ENCODE peak calls at places on chromosomes 6 and 20, in ten cellular contexts. One of them, this sample, is unnamed.
A peak's percentile ranks its signal among the peaks of the same experiment; 100 is the strongest.

GRCh38 chr6:22364314-22364713 is 67.5 kb upstream of the PRL start:
- DNase-seq in HEK293T: no peak
- DNase-seq in EH: peak; percentile 49
- DNase-seq in activated gamma-delta T cell treated with Interleukin-2 at 50 U/mL for 16 hours: no peak
- DNase-seq in H54: no peak
- DNase-seq in stimulated activated CD4-positive, alpha-beta T cell treated with anti-CD3 and anti-CD28 coated beads, TNF-alpha, amount 100 ng/mL, for 24 hours: no peak
- DNase-seq in EL: peak; percentile 4
- DNase-seq in caudate nucleus: no peak
- DNase-seq in progenitor cell of endocrine pancreas: no peak
- DNase-seq in tibial artery: no peak
- DNase-seq in this sample: no peak

GRCh38 chr6:82337688-82338257 is 25.8 kb upstream of the TPBG start:
- DNase-seq in HEK293T: no peak
- DNase-seq in EH: no peak
- DNase-seq in activated gamma-delta T cell treated with Interleukin-2 at 50 U/mL for 16 hours: no peak
- DNase-seq in H54: no peak
- DNase-seq in stimulated activated CD4-positive, alpha-beta T cell treated with anti-CD3 and anti-CD28 coated beads, TNF-alpha, amount 100 ng/mL, for 24 hours: no peak
- DNase-seq in EL: no peak
- DNase-seq in caudate nucleus: no peak
- DNase-seq in progenitor cell of endocrine pancreas: no peak
- DNase-seq in tibial artery: no peak
- DNase-seq in this sample: no peak

GRCh38 chr6:134047124-134047523 is 5.3 kb downstream of the SLC2A12 start:
- DNase-seq in HEK293T: no peak
- DNase-seq in EH: no peak
- DNase-seq in activated gamma-delta T cell treated with Interleukin-2 at 50 U/mL for 16 hours: no peak
- DNase-seq in H54: no peak
- DNase-seq in stimulated activated CD4-positive, alpha-beta T cell treated with anti-CD3 and anti-CD28 coated beads, TNF-alpha, amount 100 ng/mL, for 24 hours: no peak
- DNase-seq in EL: no peak
- DNase-seq in caudate nucleus: no peak
- DNase-seq in progenitor cell of endocrine pancreas: no peak
- DNase-seq in tibial artery: no peak
- DNase-seq in this sample: no peak

GRCh38 chr6:170011233-170012142 is 260.1 kb downstream of the ERMARD start:
- DNase-seq in HEK293T: no peak
- DNase-seq in EH: no peak
- DNase-seq in activated gamma-delta T cell treated with Interleukin-2 at 50 U/mL for 16 hours: no peak
- DNase-seq in H54: no peak
- DNase-seq in stimulated activated CD4-positive, alpha-beta T cell treated with anti-CD3 and anti-CD28 coated beads, TNF-alpha, amount 100 ng/mL, for 24 hours: no peak
- DNase-seq in EL: no peak
- DNase-seq in caudate nucleus: no peak
- DNase-seq in progenitor cell of endocrine pancreas: no peak
- DNase-seq in tibial artery: no peak
- DNase-seq in this sample: no peak

GRCh38 chr6:29652198-29652584 is 4.7 kb upstream of the MOG start:
- DNase-seq in HEK293T: no peak
- DNase-seq in EH: no peak
- DNase-seq in activated gamma-delta T cell treated with Interleukin-2 at 50 U/mL for 16 hours: no peak
- DNase-seq in H54: no peak
- DNase-seq in stimulated activated CD4-positive, alpha-beta T cell treated with anti-CD3 and anti-CD28 coated beads, TNF-alpha, amount 100 ng/mL, for 24 hours: no peak
- DNase-seq in EL: no peak
- DNase-seq in caudate nucleus: no peak
- DNase-seq in progenitor cell of endocrine pancreas: no peak
- DNase-seq in tibial artery: no peak
- DNase-seq in this sample: no peak

GRCh38 chr6:34143884-34144580 is 1.9 kb downstream of the GRM4 start:
- DNase-seq in HEK293T: peak; percentile 78
- DNase-seq in EH: peak; percentile 17
- DNase-seq in activated gamma-delta T cell treated with Interleukin-2 at 50 U/mL for 16 hours: peak; percentile 53
- DNase-seq in H54: no peak
- DNase-seq in stimulated activated CD4-positive, alpha-beta T cell treated with anti-CD3 and anti-CD28 coated beads, TNF-alpha, amount 100 ng/mL, for 24 hours: no peak
- DNase-seq in EL: peak; percentile 35
- DNase-seq in caudate nucleus: peak; percentile 16
- DNase-seq in progenitor cell of endocrine pancreas: peak; percentile 32
- DNase-seq in tibial artery: no peak
- DNase-seq in this sample: no peak

GRCh38 chr6:73129653-73130443 is 95.4 kb downstream of the KHDC1L start:
- DNase-seq in HEK293T: peak; percentile 83
- DNase-seq in EH: peak; percentile 88
- DNase-seq in activated gamma-delta T cell treated with Interleukin-2 at 50 U/mL for 16 hours: peak; percentile 81
- DNase-seq in H54: peak; percentile 47
- DNase-seq in stimulated activated CD4-positive, alpha-beta T cell treated with anti-CD3 and anti-CD28 coated beads, TNF-alpha, amount 100 ng/mL, for 24 hours: peak; percentile 66
- DNase-seq in EL: peak; percentile 88
- DNase-seq in caudate nucleus: peak; percentile 25
- DNase-seq in progenitor cell of endocrine pancreas: peak; percentile 88
- DNase-seq in tibial artery: peak; percentile 86
- DNase-seq in this sample: peak; percentile 41

GRCh38 chr6:32462609-32463008 is 22.9 kb downstream of the HLA-DRA start:
- DNase-seq in HEK293T: no peak
- DNase-seq in EH: no peak
- DNase-seq in activated gamma-delta T cell treated with Interleukin-2 at 50 U/mL for 16 hours: no peak
- DNase-seq in H54: no peak
- DNase-seq in stimulated activated CD4-positive, alpha-beta T cell treated with anti-CD3 and anti-CD28 coated beads, TNF-alpha, amount 100 ng/mL, for 24 hours: peak; percentile 22
- DNase-seq in EL: no peak
- DNase-seq in caudate nucleus: no peak
- DNase-seq in progenitor cell of endocrine pancreas: no peak
- DNase-seq in tibial artery: no peak
- DNase-seq in this sample: no peak

GRCh38 chr6:14713008-14713452 is 532.8 kb upstream of the JARID2 start:
- DNase-seq in HEK293T: no peak
- DNase-seq in EH: peak; percentile 99
- DNase-seq in activated gamma-delta T cell treated with Interleukin-2 at 50 U/mL for 16 hours: no peak
- DNase-seq in H54: peak; percentile 54
- DNase-seq in stimulated activated CD4-positive, alpha-beta T cell treated with anti-CD3 and anti-CD28 coated beads, TNF-alpha, amount 100 ng/mL, for 24 hours: no peak
- DNase-seq in EL: peak; percentile 95
- DNase-seq in caudate nucleus: no peak
- DNase-seq in progenitor cell of endocrine pancreas: no peak
- DNase-seq in tibial artery: no peak
- DNase-seq in this sample: peak; percentile 48

GRCh38 chr20:4521170-4521968 is 200.3 kb upstream of the PRND start:
- DNase-seq in HEK293T: no peak
- DNase-seq in EH: no peak
- DNase-seq in activated gamma-delta T cell treated with Interleukin-2 at 50 U/mL for 16 hours: no peak
- DNase-seq in H54: no peak
- DNase-seq in stimulated activated CD4-positive, alpha-beta T cell treated with anti-CD3 and anti-CD28 coated beads, TNF-alpha, amount 100 ng/mL, for 24 hours: no peak
- DNase-seq in EL: no peak
- DNase-seq in caudate nucleus: no peak
- DNase-seq in progenitor cell of endocrine pancreas: no peak
- DNase-seq in tibial artery: no peak
- DNase-seq in this sample: no peak

GRCh38 chr6:78436335-78436734 is 431.0 kb upstream of the IRAK1BP1 start:
- DNase-seq in HEK293T: no peak
- DNase-seq in EH: peak; percentile 52
- DNase-seq in activated gamma-delta T cell treated with Interleukin-2 at 50 U/mL for 16 hours: no peak
- DNase-seq in H54: no peak
- DNase-seq in stimulated activated CD4-positive, alpha-beta T cell treated with anti-CD3 and anti-CD28 coated beads, TNF-alpha, amount 100 ng/mL, for 24 hours: no peak
- DNase-seq in EL: peak; percentile 27
- DNase-seq in caudate nucleus: no peak
- DNase-seq in progenitor cell of endocrine pancreas: no peak
- DNase-seq in tibial artery: no peak
- DNase-seq in this sample: no peak

GRCh38 chr6:149499066-149499465 is 14.3 kb upstream of the ZC3H12D start:
- DNase-seq in HEK293T: no peak
- DNase-seq in EH: peak; percentile 89
- DNase-seq in activated gamma-delta T cell treated with Interleukin-2 at 50 U/mL for 16 hours: no peak
- DNase-seq in H54: no peak
- DNase-seq in stimulated activated CD4-positive, alpha-beta T cell treated with anti-CD3 and anti-CD28 coated beads, TNF-alpha, amount 100 ng/mL, for 24 hours: no peak
- DNase-seq in EL: peak; percentile 92
- DNase-seq in caudate nucleus: no peak
- DNase-seq in progenitor cell of endocrine pancreas: no peak
- DNase-seq in tibial artery: no peak
- DNase-seq in this sample: no peak

GRCh38 chr20:60486345-60486744 is 528.1 kb downstream of the CDH26 start:
- DNase-seq in HEK293T: no peak
- DNase-seq in EH: no peak
- DNase-seq in activated gamma-delta T cell treated with Interleukin-2 at 50 U/mL for 16 hours: no peak
- DNase-seq in H54: no peak
- DNase-seq in stimulated activated CD4-positive, alpha-beta T cell treated with anti-CD3 and anti-CD28 coated beads, TNF-alpha, amount 100 ng/mL, for 24 hours: no peak
- DNase-seq in EL: no peak
- DNase-seq in caudate nucleus: no peak
- DNase-seq in progenitor cell of endocrine pancreas: no peak
- DNase-seq in tibial artery: no peak
- DNase-seq in this sample: no peak

GRCh38 chr6:121426686-121427085 is 8.8 kb upstream of the GJA1 start:
- DNase-seq in HEK293T: no peak
- DNase-seq in EH: no peak
- DNase-seq in activated gamma-delta T cell treated with Interleukin-2 at 50 U/mL for 16 hours: no peak
- DNase-seq in H54: no peak
- DNase-seq in stimulated activated CD4-positive, alpha-beta T cell treated with anti-CD3 and anti-CD28 coated beads, TNF-alpha, amount 100 ng/mL, for 24 hours: no peak
- DNase-seq in EL: no peak
- DNase-seq in caudate nucleus: no peak
- DNase-seq in progenitor cell of endocrine pancreas: no peak
- DNase-seq in tibial artery: no peak
- DNase-seq in this sample: no peak

GRCh38 chr6:31079656-31080261 is 32.6 kb downstream of the C6orf15 start:
- DNase-seq in HEK293T: peak; percentile 66
- DNase-seq in EH: peak; percentile 71
- DNase-seq in activated gamma-delta T cell treated with Interleukin-2 at 50 U/mL for 16 hours: peak; percentile 69
- DNase-seq in H54: peak; percentile 38
- DNase-seq in stimulated activated CD4-positive, alpha-beta T cell treated with anti-CD3 and anti-CD28 coated beads, TNF-alpha, amount 100 ng/mL, for 24 hours: peak; percentile 53
- DNase-seq in EL: peak; percentile 71
- DNase-seq in caudate nucleus: peak; percentile 44
- DNase-seq in progenitor cell of endocrine pancreas: peak; percentile 47
- DNase-seq in tibial artery: peak; percentile 76
- DNase-seq in this sample: peak; percentile 70

GRCh38 chr6:40997256-40997957 is 41.6 kb downstream of the UNC5CL start:
- DNase-seq in HEK293T: peak; percentile 40
- DNase-seq in EH: peak; percentile 73
- DNase-seq in activated gamma-delta T cell treated with Interleukin-2 at 50 U/mL for 16 hours: no peak
- DNase-seq in H54: peak; percentile 47
- DNase-seq in stimulated activated CD4-positive, alpha-beta T cell treated with anti-CD3 and anti-CD28 coated beads, TNF-alpha, amount 100 ng/mL, for 24 hours: no peak
- DNase-seq in EL: peak; percentile 66
- DNase-seq in caudate nucleus: no peak
- DNase-seq in progenitor cell of endocrine pancreas: peak; percentile 24
- DNase-seq in tibial artery: no peak
- DNase-seq in this sample: peak; percentile 49

GRCh38 chr20:58845706-58846105 is 5.0 kb downstream of the GNAS-AS1 start:
- DNase-seq in HEK293T: no peak
- DNase-seq in EH: no peak
- DNase-seq in activated gamma-delta T cell treated with Interleukin-2 at 50 U/mL for 16 hours: no peak
- DNase-seq in H54: no peak
- DNase-seq in stimulated activated CD4-positive, alpha-beta T cell treated with anti-CD3 and anti-CD28 coated beads, TNF-alpha, amount 100 ng/mL, for 24 hours: no peak
- DNase-seq in EL: no peak
- DNase-seq in caudate nucleus: no peak
- DNase-seq in progenitor cell of endocrine pancreas: no peak
- DNase-seq in tibial artery: no peak
- DNase-seq in this sample: no peak

GRCh38 chr6:169957351-169957963 is 206.0 kb downstream of the ERMARD start:
- DNase-seq in HEK293T: no peak
- DNase-seq in EH: no peak
- DNase-seq in activated gamma-delta T cell treated with Interleukin-2 at 50 U/mL for 16 hours: no peak
- DNase-seq in H54: no peak
- DNase-seq in stimulated activated CD4-positive, alpha-beta T cell treated with anti-CD3 and anti-CD28 coated beads, TNF-alpha, amount 100 ng/mL, for 24 hours: no peak
- DNase-seq in EL: no peak
- DNase-seq in caudate nucleus: no peak
- DNase-seq in progenitor cell of endocrine pancreas: no peak
- DNase-seq in tibial artery: peak; percentile 49
- DNase-seq in this sample: no peak

GRCh38 chr6:161139766-161140553 is 133.9 kb downstream of the AGPAT4 start:
- DNase-seq in HEK293T: no peak
- DNase-seq in EH: no peak
- DNase-seq in activated gamma-delta T cell treated with Interleukin-2 at 50 U/mL for 16 hours: no peak
- DNase-seq in H54: no peak
- DNase-seq in stimulated activated CD4-positive, alpha-beta T cell treated with anti-CD3 and anti-CD28 coated beads, TNF-alpha, amount 100 ng/mL, for 24 hours: no peak
- DNase-seq in EL: no peak
- DNase-seq in caudate nucleus: no peak
- DNase-seq in progenitor cell of endocrine pancreas: no peak
- DNase-seq in tibial artery: no peak
- DNase-seq in this sample: no peak